ENCODE peak calls at places on chromosomes 16 and 17, in nine cellular contexts. I is endothelial cell; D is memory B cell; T is ovary; L is SK-N-DZ; J is activated naive CD4-positive, alpha-beta T cell; R is bronchial epithelial cell; N is A549; C is RCC 7860. F is an unnamed sample.

GRCh38 chr16:10123141-10123540 is 59.1 kb downstream of the GRIN2A start:
- DNase-seq in N (no peak), J (no peak), T (no peak), C (no peak), L (no peak), R (no peak), D (no peak), I (no peak), F (no peak)

GRCh38 chr16:200388-200787 is 20.1 kb downstream of the HBQ1 start:
- DNase-seq in I (no peak), T (no peak), D (no peak), C (peak), R (peak), L (no peak), J (no peak), N (no peak), F (no peak)

GRCh38 chr16:75105306-75106061 is 11.1 kb downstream of the LDHD start:
- DNase-seq in R (no peak), I (no peak), L (peak), T (no peak), N (no peak), J (no peak), C (no peak), D (no peak), F (no peak)

GRCh38 chr16:87930456-87930855 is 5.9 kb downstream of the CA5A start:
- DNase-seq in N (no peak), D (no peak), L (peak), R (no peak), C (no peak), I (no peak), J (no peak), T (no peak), F (no peak)

GRCh38 chr16:81885976-81886586 is 107.0 kb downstream of the PLCG2 start:
- DNase-seq in D (peak), N (peak), T (no peak), L (peak), R (peak), J (no peak), I (peak), C (no peak), F (peak)

GRCh38 chr16:13895516-13895915 is 24.4 kb upstream of the ERCC4 start:
- DNase-seq in N (no peak), L (no peak), T (no peak), J (no peak), I (no peak), R (no peak), D (no peak), C (no peak), F (no peak)

GRCh38 chr17:37488009-37488604 is 1.6 kb upstream of the DUSP14 start:
- DNase-seq in T (no peak), N (peak), R (peak), C (peak), I (no peak), D (no peak), L (no peak), J (no peak), F (no peak)

GRCh38 chr17:40935624-40936023 is 1.8 kb downstream of the KRT23 start:
- DNase-seq in R (no peak), L (no peak), J (no peak), C (no peak), T (no peak), I (no peak), D (no peak), N (no peak), F (no peak)

GRCh38 chr16:81780350-81780749 is 1.3 kb downstream of the PLCG2 start:
- DNase-seq in C (no peak), D (no peak), N (no peak), R (no peak), J (no peak), T (no peak), I (no peak), L (no peak), F (no peak)

GRCh38 chr17:3911271-3912053 is 4.8 kb downstream of the P2RX1 start:
- DNase-seq in L (peak), D (peak), C (no peak), J (peak), N (no peak), T (no peak), R (no peak), I (no peak), F (peak)

GRCh38 chr17:45364531-45365390 is 47.9 kb upstream of the MAP3K14 start:
- DNase-seq in R (no peak), J (no peak), L (no peak), C (no peak), I (peak), D (no peak), N (no peak), T (no peak), F (no peak)

GRCh38 chr16:49411121-49411970 is 37.7 kb downstream of the C16orf78 start:
- DNase-seq in I (no peak), L (no peak), D (no peak), T (no peak), C (no peak), N (no peak), J (no peak), R (no peak), F (no peak)

GRCh38 chr16:3549906-3550305 is 27.3 kb downstream of the NLRC3 start:
- DNase-seq in N (no peak), J (no peak), L (no peak), R (no peak), I (no peak), T (no peak), D (no peak), C (no peak), F (no peak)